ENCODE peak calls at places on chromosome X, in ten cellular contexts. One of them, this sample, is unnamed.

GRCh38 chrX:48945517-48946348 is 11.7 kb downstream of the OTUD5 start:
- DNase-seq in SJSA1: no peak
- DNase-seq in AG04450: peak; percentile 4
- DNase-seq in AG04449: no peak
- DNase-seq in cardiac fibroblast: peak; percentile 63
- DNase-seq in upper lobe of left lung: peak; percentile 59
- DNase-seq in CD4-positive, CD25-positive, alpha-beta regulatory T cell: peak; percentile 71
- DNase-seq in Karpas-422: peak; percentile 72
- DNase-seq in IMR-90: peak; percentile 51
- DNase-seq in NB4: peak; percentile 56
- DNase-seq in this sample: no peak

GRCh38 chrX:40719218-40719617 is 16.1 kb downstream of the MED14 start:
- DNase-seq in SJSA1: no peak
- DNase-seq in AG04450: peak; percentile 24
- DNase-seq in AG04449: no peak
- DNase-seq in cardiac fibroblast: peak; percentile 11
- DNase-seq in upper lobe of left lung: no peak
- DNase-seq in CD4-positive, CD25-positive, alpha-beta regulatory T cell: no peak
- DNase-seq in Karpas-422: no peak
- DNase-seq in IMR-90: peak; percentile 89
- DNase-seq in NB4: no peak
- DNase-seq in this sample: no peak

GRCh38 chrX:20363003-20363674 is 96.4 kb upstream of the RPS6KA3 start:
- DNase-seq in SJSA1: no peak
- DNase-seq in AG04450: no peak
- DNase-seq in AG04449: no peak
- DNase-seq in cardiac fibroblast: no peak
- DNase-seq in upper lobe of left lung: peak; percentile 39
- DNase-seq in CD4-positive, CD25-positive, alpha-beta regulatory T cell: no peak
- DNase-seq in Karpas-422: no peak
- DNase-seq in IMR-90: peak; percentile 5
- DNase-seq in NB4: no peak
- DNase-seq in this sample: no peak

GRCh38 chrX:154384284-154384892 is 5.3 kb downstream of the EMD start:
- DNase-seq in SJSA1: no peak
- DNase-seq in AG04450: no peak
- DNase-seq in AG04449: no peak
- DNase-seq in cardiac fibroblast: peak; percentile 43
- DNase-seq in upper lobe of left lung: no peak
- DNase-seq in CD4-positive, CD25-positive, alpha-beta regulatory T cell: no peak
- DNase-seq in Karpas-422: no peak
- DNase-seq in IMR-90: no peak
- DNase-seq in NB4: peak; percentile 37
- DNase-seq in this sample: no peak

GRCh38 chrX:99117011-99117410 is 1293.1 kb downstream of the PCDH19 start:
- DNase-seq in SJSA1: no peak
- DNase-seq in AG04450: no peak
- DNase-seq in AG04449: no peak
- DNase-seq in cardiac fibroblast: no peak
- DNase-seq in upper lobe of left lung: no peak
- DNase-seq in CD4-positive, CD25-positive, alpha-beta regulatory T cell: no peak
- DNase-seq in Karpas-422: no peak
- DNase-seq in IMR-90: no peak
- DNase-seq in NB4: no peak
- DNase-seq in this sample: no peak

GRCh38 chrX:47843363-47843762 is 6.7 kb downstream of the ZNF81 start:
- DNase-seq in SJSA1: peak; percentile 0
- DNase-seq in AG04450: no peak
- DNase-seq in AG04449: no peak
- DNase-seq in cardiac fibroblast: no peak
- DNase-seq in upper lobe of left lung: no peak
- DNase-seq in CD4-positive, CD25-positive, alpha-beta regulatory T cell: no peak
- DNase-seq in Karpas-422: no peak
- DNase-seq in IMR-90: no peak
- DNase-seq in NB4: no peak
- DNase-seq in this sample: no peak

GRCh38 chrX:55715847-55716246 is 1.7 kb upstream of the RRAGB start:
- DNase-seq in SJSA1: no peak
- DNase-seq in AG04450: no peak
- DNase-seq in AG04449: no peak
- DNase-seq in cardiac fibroblast: no peak
- DNase-seq in upper lobe of left lung: no peak
- DNase-seq in CD4-positive, CD25-positive, alpha-beta regulatory T cell: no peak
- DNase-seq in Karpas-422: peak; percentile 82
- DNase-seq in IMR-90: no peak
- DNase-seq in NB4: peak; percentile 20
- DNase-seq in this sample: no peak

GRCh38 chrX:81414630-81415029 is 212.7 kb downstream of the SH3BGRL start:
- DNase-seq in SJSA1: no peak
- DNase-seq in AG04450: no peak
- DNase-seq in AG04449: no peak
- DNase-seq in cardiac fibroblast: no peak
- DNase-seq in upper lobe of left lung: no peak
- DNase-seq in CD4-positive, CD25-positive, alpha-beta regulatory T cell: no peak
- DNase-seq in Karpas-422: no peak
- DNase-seq in IMR-90: no peak
- DNase-seq in NB4: peak; percentile 2
- DNase-seq in this sample: no peak

GRCh38 chrX:132508834-132509233 is 20.0 kb upstream of the MBNL3 start:
- DNase-seq in SJSA1: no peak
- DNase-seq in AG04450: no peak
- DNase-seq in AG04449: no peak
- DNase-seq in cardiac fibroblast: no peak
- DNase-seq in upper lobe of left lung: no peak
- DNase-seq in CD4-positive, CD25-positive, alpha-beta regulatory T cell: no peak
- DNase-seq in Karpas-422: no peak
- DNase-seq in IMR-90: no peak
- DNase-seq in NB4: no peak
- DNase-seq in this sample: no peak

GRCh38 chrX:15564981-15565579 is 35.7 kb downstream of the ACE2 start:
- DNase-seq in SJSA1: peak; percentile 3
- DNase-seq in AG04450: peak; percentile 1
- DNase-seq in AG04449: no peak
- DNase-seq in cardiac fibroblast: peak; percentile 88
- DNase-seq in upper lobe of left lung: peak; percentile 82
- DNase-seq in CD4-positive, CD25-positive, alpha-beta regulatory T cell: no peak
- DNase-seq in Karpas-422: peak; percentile 91
- DNase-seq in IMR-90: peak; percentile 44
- DNase-seq in NB4: peak; percentile 66
- DNase-seq in this sample: peak; percentile 5

GRCh38 chrX:86044210-86044609 is 3.1 kb downstream of the CHM start:
- DNase-seq in SJSA1: no peak
- DNase-seq in AG04450: no peak
- DNase-seq in AG04449: no peak
- DNase-seq in cardiac fibroblast: no peak
- DNase-seq in upper lobe of left lung: no peak
- DNase-seq in CD4-positive, CD25-positive, alpha-beta regulatory T cell: no peak
- DNase-seq in Karpas-422: no peak
- DNase-seq in IMR-90: no peak
- DNase-seq in NB4: no peak
- DNase-seq in this sample: no peak

DNA sequence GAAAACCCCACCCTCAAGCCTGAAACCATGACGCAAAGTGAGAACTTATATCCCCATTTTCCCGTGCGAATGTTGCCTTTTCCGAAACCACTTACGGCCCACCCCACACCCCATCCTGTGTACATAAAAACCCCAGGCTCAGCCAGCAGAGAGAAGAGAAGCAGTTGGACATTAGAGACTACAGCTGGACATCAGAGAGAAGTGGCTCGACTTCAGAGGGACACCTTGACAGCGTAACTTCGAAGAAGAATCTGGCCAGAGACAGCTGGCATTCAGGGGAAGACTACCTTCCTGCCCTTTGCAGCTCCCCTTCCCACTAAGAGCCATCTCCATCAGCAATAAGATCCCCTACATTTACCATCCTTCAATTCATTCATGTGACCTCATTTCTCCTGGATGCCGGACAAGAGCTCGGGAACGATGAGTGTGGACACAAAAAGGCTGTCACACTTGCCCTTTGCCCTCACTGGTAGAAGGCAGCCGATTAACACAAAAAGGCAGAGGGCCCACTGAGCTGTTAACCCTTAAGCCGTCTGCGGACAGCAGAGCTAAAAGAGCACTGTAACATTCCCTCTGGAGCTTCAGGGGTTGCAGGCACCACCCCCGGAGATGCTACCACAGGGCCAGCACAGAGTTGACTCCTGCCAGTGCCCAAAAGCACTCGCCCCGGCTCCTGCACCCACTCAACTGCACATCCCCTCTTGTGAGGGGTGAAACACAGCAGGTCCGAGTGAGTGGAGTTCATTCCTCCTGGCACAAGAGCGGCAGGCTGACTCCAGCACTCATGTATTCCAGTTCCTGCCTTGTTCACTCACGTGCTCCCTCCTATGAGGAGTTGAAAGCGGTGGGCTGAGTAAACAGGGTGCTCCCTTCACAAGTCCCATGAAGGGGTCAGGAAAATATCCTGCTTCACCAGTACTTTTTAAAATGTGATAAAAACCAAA is 7.5 kb downstream of the CHM start:
- DNase-seq in SJSA1: no peak
- DNase-seq in AG04450: no peak
- DNase-seq in AG04449: no peak
- DNase-seq in cardiac fibroblast: no peak
- DNase-seq in upper lobe of left lung: no peak
- DNase-seq in CD4-positive, CD25-positive, alpha-beta regulatory T cell: no peak
- DNase-seq in Karpas-422: no peak
- DNase-seq in IMR-90: no peak
- DNase-seq in NB4: no peak
- DNase-seq in this sample: no peak
- H3K4me3 ChIP-seq in SJSA1: no peak overlapping the region
- H3K4me3 ChIP-seq in AG04450: no peak overlapping the region
- H3K4me3 ChIP-seq in AG04449: no peak overlapping the region
- H3K4me3 ChIP-seq in cardiac fibroblast: no peak overlapping the region
- H3K4me3 ChIP-seq in upper lobe of left lung: no peak overlapping the region
- H3K4me3 ChIP-seq in CD4-positive, CD25-positive, alpha-beta regulatory T cell: no peak overlapping the region
- H3K4me3 ChIP-seq in Karpas-422: no peak overlapping the region
- H3K4me3 ChIP-seq in IMR-90: no peak overlapping the region
- H3K4me3 ChIP-seq in NB4: no peak overlapping the region
- H3K4me3 ChIP-seq in this sample: no peak overlapping the region

DNA sequence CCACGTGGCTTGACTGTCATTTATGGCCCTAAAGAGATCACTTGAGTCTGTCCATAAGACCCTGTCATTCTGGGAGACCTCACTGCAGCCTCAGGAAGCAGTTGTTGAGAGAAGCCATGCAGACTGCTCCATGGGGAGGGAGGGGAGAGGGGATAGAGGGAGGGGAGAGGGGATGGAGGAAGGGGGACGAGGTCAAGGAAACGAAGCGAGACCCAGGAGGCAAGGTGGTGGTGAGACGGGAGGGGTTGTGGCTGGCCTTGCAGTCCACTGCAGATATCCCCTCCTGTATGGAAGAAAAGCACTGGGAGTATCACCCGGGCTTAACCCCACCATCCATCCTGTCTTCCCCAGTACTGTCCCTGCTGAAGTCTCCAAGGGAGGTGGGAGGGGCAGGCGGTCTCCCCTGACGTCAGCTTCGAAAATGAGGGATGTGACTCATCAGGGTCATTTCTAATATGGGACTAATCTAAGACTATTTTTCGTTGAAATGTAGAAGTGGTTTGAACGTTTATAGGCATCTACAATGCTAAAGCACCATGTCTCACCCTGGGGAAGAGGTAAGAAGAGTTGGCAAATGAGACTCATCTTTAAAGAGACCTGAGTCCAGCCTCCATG is 5.6 kb downstream of the TMEM255A start:
- DNase-seq in SJSA1: no peak
- DNase-seq in AG04450: no peak
- DNase-seq in AG04449: no peak
- DNase-seq in cardiac fibroblast: no peak
- DNase-seq in upper lobe of left lung: no peak
- DNase-seq in CD4-positive, CD25-positive, alpha-beta regulatory T cell: no peak
- DNase-seq in Karpas-422: no peak
- DNase-seq in IMR-90: no peak
- DNase-seq in NB4: peak; percentile 18
- DNase-seq in this sample: no peak
- H3K4me3 ChIP-seq in SJSA1: no peak overlapping the region
- H3K4me3 ChIP-seq in AG04450: no peak overlapping the region
- H3K4me3 ChIP-seq in AG04449: no peak overlapping the region
- H3K4me3 ChIP-seq in cardiac fibroblast: no peak overlapping the region
- H3K4me3 ChIP-seq in upper lobe of left lung: no peak overlapping the region
- H3K4me3 ChIP-seq in CD4-positive, CD25-positive, alpha-beta regulatory T cell: no peak overlapping the region
- H3K4me3 ChIP-seq in Karpas-422: no peak overlapping the region
- H3K4me3 ChIP-seq in IMR-90: no peak overlapping the region
- H3K4me3 ChIP-seq in NB4: no peak overlapping the region
- H3K4me3 ChIP-seq in this sample: no peak overlapping the region

GRCh38 chrX:848366-848765 is 217.8 kb downstream of the SHOX start:
- DNase-seq in SJSA1: no peak
- DNase-seq in AG04450: no peak
- DNase-seq in AG04449: no peak
- DNase-seq in cardiac fibroblast: no peak
- DNase-seq in upper lobe of left lung: no peak
- DNase-seq in CD4-positive, CD25-positive, alpha-beta regulatory T cell: no peak
- DNase-seq in Karpas-422: no peak
- DNase-seq in IMR-90: no peak
- DNase-seq in NB4: no peak
- DNase-seq in this sample: no peak

GRCh38 chrX:853304-853703 is 222.7 kb downstream of the SHOX start:
- DNase-seq in SJSA1: no peak
- DNase-seq in AG04450: no peak
- DNase-seq in AG04449: no peak
- DNase-seq in cardiac fibroblast: no peak
- DNase-seq in upper lobe of left lung: no peak
- DNase-seq in CD4-positive, CD25-positive, alpha-beta regulatory T cell: no peak
- DNase-seq in Karpas-422: no peak
- DNase-seq in IMR-90: no peak
- DNase-seq in NB4: no peak
- DNase-seq in this sample: no peak

GRCh38 chrX:850471-850916 is 219.9 kb downstream of the SHOX start:
- DNase-seq in SJSA1: no peak
- DNase-seq in AG04450: no peak
- DNase-seq in AG04449: no peak
- DNase-seq in cardiac fibroblast: no peak
- DNase-seq in upper lobe of left lung: no peak
- DNase-seq in CD4-positive, CD25-positive, alpha-beta regulatory T cell: no peak
- DNase-seq in Karpas-422: no peak
- DNase-seq in IMR-90: no peak
- DNase-seq in NB4: no peak
- DNase-seq in this sample: no peak
- H3K4me3 ChIP-seq in SJSA1: no peak overlapping the region
- H3K4me3 ChIP-seq in AG04450: no peak overlapping the region
- H3K4me3 ChIP-seq in AG04449: no peak overlapping the region
- H3K4me3 ChIP-seq in cardiac fibroblast: no peak overlapping the region
- H3K4me3 ChIP-seq in upper lobe of left lung: no peak overlapping the region
- H3K4me3 ChIP-seq in CD4-positive, CD25-positive, alpha-beta regulatory T cell: no peak overlapping the region
- H3K4me3 ChIP-seq in Karpas-422: no peak overlapping the region
- H3K4me3 ChIP-seq in IMR-90: no peak overlapping the region
- H3K4me3 ChIP-seq in NB4: no peak overlapping the region
- H3K4me3 ChIP-seq in this sample: no peak overlapping the region

GRCh38 chrX:57596109-57596870 is 4.5 kb downstream of the ZXDB start:
- DNase-seq in SJSA1: no peak
- DNase-seq in AG04450: no peak
- DNase-seq in AG04449: no peak
- DNase-seq in cardiac fibroblast: no peak
- DNase-seq in upper lobe of left lung: no peak
- DNase-seq in CD4-positive, CD25-positive, alpha-beta regulatory T cell: no peak
- DNase-seq in Karpas-422: no peak
- DNase-seq in IMR-90: no peak
- DNase-seq in NB4: no peak
- DNase-seq in this sample: no peak
- H3K4me3 ChIP-seq in SJSA1: no peak overlapping the region
- H3K4me3 ChIP-seq in AG04450: peak overlapping the region; percentile 42
- H3K4me3 ChIP-seq in AG04449: peak overlapping the region; percentile 15
- H3K4me3 ChIP-seq in cardiac fibroblast: peak overlapping the region; percentile 47
- H3K4me3 ChIP-seq in upper lobe of left lung: no peak overlapping the region
- H3K4me3 ChIP-seq in CD4-positive, CD25-positive, alpha-beta regulatory T cell: peak overlapping the region; percentile 62
- H3K4me3 ChIP-seq in Karpas-422: no peak overlapping the region
- H3K4me3 ChIP-seq in IMR-90: peak overlapping the region; percentile 10
- H3K4me3 ChIP-seq in NB4: peak overlapping the region; percentile 28
- H3K4me3 ChIP-seq in this sample: no peak overlapping the region

This sample was measured in Jurkat, Clone E6-1.